ENCODE peak calls at places on chromosomes 11 and 22, in five cellular contexts. One of them, this sample, is unnamed. For H3K4me1 and H3K36me3, the result is how much of the 10 kb centered on the place peaks cover.

GRCh38 chr11:47578524-47579460 is at the start of the genes KBTBD4 and NDUFS3:
- DNase-seq in NT2/D1: peak
- DNase-seq in mesendoderm: peak
- DNase-seq in Peyer's patch: peak
- DNase-seq in HAP-1: peak
- DNase-seq in this sample: peak

GRCh38 chr22:46779651-46780050 is 17.2 kb downstream of the TBC1D22A start:
- DNase-seq in NT2/D1: no peak
- DNase-seq in mesendoderm: no peak
- DNase-seq in Peyer's patch: no peak
- DNase-seq in HAP-1: no peak
- DNase-seq in this sample: no peak

GRCh38 chr11:4643084-4643483 is 698 bp upstream of the OR51E1 start:
- DNase-seq in NT2/D1: no peak
- DNase-seq in mesendoderm: no peak
- DNase-seq in Peyer's patch: no peak
- DNase-seq in HAP-1: no peak
- DNase-seq in this sample: no peak

GRCh38 chr22:25029181-25029580 is 76.7 kb downstream of the KIAA1671 start:
- DNase-seq in NT2/D1: no peak
- DNase-seq in mesendoderm: no peak
- DNase-seq in Peyer's patch: no peak
- DNase-seq in HAP-1: no peak
- DNase-seq in this sample: no peak

GRCh38 chr11:120858740-120859139 is 165.2 kb upstream of the TBCEL start:
- DNase-seq in NT2/D1: no peak
- DNase-seq in mesendoderm: peak
- DNase-seq in Peyer's patch: no peak
- DNase-seq in HAP-1: no peak
- DNase-seq in this sample: no peak

GRCh38 chr11:90722552-90723190 is 499.8 kb upstream of the CHORDC1 start:
- DNase-seq in NT2/D1: no peak
- DNase-seq in mesendoderm: no peak
- DNase-seq in Peyer's patch: no peak
- DNase-seq in HAP-1: no peak
- DNase-seq in this sample: no peak

GRCh38 chr11:128686745-128687177 is 7.1 kb upstream of the FLI1 start:
- DNase-seq in NT2/D1: no peak
- DNase-seq in mesendoderm: peak
- DNase-seq in Peyer's patch: peak
- DNase-seq in HAP-1: no peak
- DNase-seq in this sample: peak

GRCh38 chr11:65506770-65507485 is 8.1 kb downstream of the MALAT1 start:
- DNase-seq in NT2/D1: no peak
- DNase-seq in mesendoderm: peak
- DNase-seq in Peyer's patch: peak
- DNase-seq in HAP-1: peak
- DNase-seq in this sample: no peak

GRCh38 chr22:20131856-20132685 is 467 bp downstream of the ZDHHC8 start:
- DNase-seq in NT2/D1: no peak
- DNase-seq in mesendoderm: no peak
- DNase-seq in Peyer's patch: peak
- DNase-seq in HAP-1: no peak
- DNase-seq in this sample: peak

GRCh38 chr11:36014499-36014898 is 70.6 kb downstream of the LDLRAD3 start:
- DNase-seq in NT2/D1: no peak
- DNase-seq in mesendoderm: no peak
- DNase-seq in Peyer's patch: no peak
- DNase-seq in HAP-1: no peak
- DNase-seq in this sample: no peak

GRCh38 chr11:47233989-47234668 is 14.5 kb downstream of the ACP2 start:
- DNase-seq in NT2/D1: no peak
- DNase-seq in mesendoderm: peak
- DNase-seq in Peyer's patch: no peak
- DNase-seq in HAP-1: no peak
- DNase-seq in this sample: no peak

GRCh38 chr22:46071451-46072029 is 78.8 kb upstream of the PPARA start:
- DNase-seq in NT2/D1: no peak
- DNase-seq in mesendoderm: no peak
- DNase-seq in Peyer's patch: peak
- DNase-seq in HAP-1: peak
- DNase-seq in this sample: no peak

GRCh38 chr11:47270331-47271271 is 668 bp downstream of the MADD start:
- DNase-seq in NT2/D1: no peak
- DNase-seq in mesendoderm: peak
- DNase-seq in Peyer's patch: peak
- DNase-seq in HAP-1: peak
- DNase-seq in this sample: peak

GRCh38 chr11:2571598-2572281 is 126.9 kb downstream of the KCNQ1 start:
- DNase-seq in NT2/D1: no peak
- DNase-seq in mesendoderm: no peak
- DNase-seq in Peyer's patch: no peak
- DNase-seq in HAP-1: no peak
- DNase-seq in this sample: no peak

GRCh38 chr11:29780756-29781155 is 236.1 kb downstream of the KCNA4 start:
- DNase-seq in NT2/D1: no peak
- DNase-seq in mesendoderm: no peak
- DNase-seq in Peyer's patch: no peak
- DNase-seq in HAP-1: no peak
- DNase-seq in this sample: no peak

DNA sequence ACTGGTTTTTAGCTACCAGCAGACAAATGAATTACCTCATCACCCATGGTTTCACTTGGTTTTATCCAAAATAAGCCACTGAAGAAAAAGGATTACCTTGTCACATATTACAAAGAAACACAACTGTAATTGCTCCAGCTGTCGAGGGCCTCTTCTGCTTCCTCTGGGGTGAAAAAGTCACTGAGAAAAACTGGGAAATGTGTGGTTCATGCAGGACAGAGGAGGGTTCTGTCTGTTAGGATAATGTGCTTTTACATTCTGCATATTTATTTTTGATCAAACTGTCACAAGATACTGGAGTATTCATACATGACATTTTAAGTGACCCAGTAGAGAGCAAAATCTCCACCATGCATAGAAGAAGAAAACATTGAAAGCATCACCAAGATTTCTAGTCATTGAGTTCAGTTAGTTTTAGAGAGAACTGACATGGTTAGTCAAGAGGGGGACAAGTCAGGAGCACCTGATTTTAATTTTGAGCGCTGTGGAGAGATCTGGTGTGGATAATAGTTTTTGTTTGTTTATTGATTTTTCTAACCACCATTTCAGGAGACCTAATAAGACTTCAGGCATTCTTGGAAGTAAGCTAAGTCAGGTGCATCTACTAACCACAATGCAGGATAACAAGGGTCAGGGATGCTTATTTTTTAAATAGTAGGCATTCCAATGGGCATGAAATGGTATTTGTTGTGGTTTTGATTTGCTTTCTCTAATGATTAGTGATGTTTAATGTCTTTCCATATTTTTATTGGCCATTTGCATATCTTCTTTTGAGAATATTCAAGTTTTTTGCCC is 211.9 kb downstream of the NAV2 start:
- DNase-seq in NT2/D1: no peak
- DNase-seq in mesendoderm: no peak
- DNase-seq in Peyer's patch: no peak
- DNase-seq in HAP-1: no peak
- DNase-seq in this sample: no peak
- H3K4me1 ChIP-seq in NT2/D1: under half
- H3K4me1 ChIP-seq in mesendoderm: under half
- H3K4me1 ChIP-seq in Peyer's patch: under half
- H3K4me1 ChIP-seq in HAP-1: under half
- H3K4me1 ChIP-seq in this sample: under half

GRCh38 chr11:76365038-76365679 is 15.8 kb downstream of the THAP12 start:
- DNase-seq in NT2/D1: no peak
- DNase-seq in mesendoderm: no peak
- DNase-seq in Peyer's patch: no peak
- DNase-seq in HAP-1: no peak
- DNase-seq in this sample: no peak

GRCh38 chr11:76362716-76363115 is 18.2 kb downstream of the THAP12 start:
- DNase-seq in NT2/D1: no peak
- DNase-seq in mesendoderm: no peak
- DNase-seq in Peyer's patch: no peak
- DNase-seq in HAP-1: no peak
- DNase-seq in this sample: no peak

GRCh38 chr11:76371170-76371569 is 9.8 kb downstream of the THAP12 start:
- DNase-seq in NT2/D1: no peak
- DNase-seq in mesendoderm: no peak
- DNase-seq in Peyer's patch: no peak
- DNase-seq in HAP-1: no peak
- DNase-seq in this sample: no peak

GRCh38 chr11:76369406-76369805 is 11.5 kb downstream of the THAP12 start:
- DNase-seq in NT2/D1: no peak
- DNase-seq in mesendoderm: no peak
- DNase-seq in Peyer's patch: no peak
- DNase-seq in HAP-1: no peak
- DNase-seq in this sample: no peak

DNA sequence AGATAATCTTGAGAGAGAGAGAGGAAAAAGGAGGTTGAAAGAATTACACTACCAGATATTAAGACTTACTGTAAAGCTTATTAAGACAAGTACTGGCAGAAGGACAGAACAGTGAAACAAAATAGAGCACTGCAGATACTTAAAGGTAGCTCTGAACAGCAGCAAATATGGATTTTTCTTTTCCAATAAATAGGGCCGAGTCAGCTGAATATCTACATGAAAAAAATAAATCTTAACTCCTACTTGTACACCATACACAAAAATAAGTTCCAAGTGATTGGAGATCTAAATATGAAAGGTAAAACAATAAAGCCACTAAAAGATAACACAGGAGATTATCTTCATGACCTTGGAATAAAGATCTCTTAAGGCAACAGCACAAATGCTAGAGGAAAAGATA is 12.4 kb downstream of the THAP12 start:
- DNase-seq in NT2/D1: no peak
- DNase-seq in mesendoderm: no peak
- DNase-seq in Peyer's patch: no peak
- DNase-seq in HAP-1: no peak
- DNase-seq in this sample: no peak
- H3K4me3 ChIP-seq in NT2/D1: no peak
- H3K4me3 ChIP-seq in mesendoderm: no peak
- H3K4me3 ChIP-seq in Peyer's patch: no peak
- H3K4me3 ChIP-seq in HAP-1: no peak
- H3K4me3 ChIP-seq in this sample: no peak

DNA sequence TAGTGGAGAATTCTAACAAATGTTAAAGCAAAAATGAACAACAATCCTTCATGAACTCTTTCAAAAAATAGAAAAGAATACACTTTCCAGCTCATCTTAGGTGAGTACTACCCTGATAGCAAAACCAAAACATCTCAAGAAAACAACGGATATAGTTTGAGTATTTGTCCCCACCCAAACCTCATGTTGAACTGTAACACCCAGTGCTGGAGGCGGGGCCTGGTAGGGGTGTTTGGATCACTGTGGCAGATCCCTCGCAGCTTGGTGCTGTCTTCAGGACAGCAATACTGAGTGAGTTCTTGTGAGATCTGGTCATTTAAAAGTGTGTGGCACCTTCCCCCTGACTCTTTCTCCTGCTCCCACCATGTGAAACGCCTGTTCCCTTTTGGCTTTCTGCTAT is 27.0 kb downstream of the NCAPD3 start:
- DNase-seq in NT2/D1: no peak
- DNase-seq in mesendoderm: no peak
- DNase-seq in Peyer's patch: no peak
- DNase-seq in HAP-1: no peak
- DNase-seq in this sample: no peak
- H3K36me3 ChIP-seq in NT2/D1: half or more
- H3K36me3 ChIP-seq in mesendoderm: under half
- H3K36me3 ChIP-seq in Peyer's patch: under half
- H3K36me3 ChIP-seq in HAP-1: half or more
- H3K36me3 ChIP-seq in this sample: under half

GRCh38 chr11:61076506-61077304 is 25.6 kb upstream of the CD5 start:
- DNase-seq in NT2/D1: no peak
- DNase-seq in mesendoderm: no peak
- DNase-seq in Peyer's patch: no peak
- DNase-seq in HAP-1: no peak
- DNase-seq in this sample: no peak
- H3K4me1 ChIP-seq in NT2/D1: under half
- H3K4me1 ChIP-seq in mesendoderm: under half
- H3K4me1 ChIP-seq in Peyer's patch: under half
- H3K4me1 ChIP-seq in HAP-1: under half
- H3K4me1 ChIP-seq in this sample: half or more

DNA sequence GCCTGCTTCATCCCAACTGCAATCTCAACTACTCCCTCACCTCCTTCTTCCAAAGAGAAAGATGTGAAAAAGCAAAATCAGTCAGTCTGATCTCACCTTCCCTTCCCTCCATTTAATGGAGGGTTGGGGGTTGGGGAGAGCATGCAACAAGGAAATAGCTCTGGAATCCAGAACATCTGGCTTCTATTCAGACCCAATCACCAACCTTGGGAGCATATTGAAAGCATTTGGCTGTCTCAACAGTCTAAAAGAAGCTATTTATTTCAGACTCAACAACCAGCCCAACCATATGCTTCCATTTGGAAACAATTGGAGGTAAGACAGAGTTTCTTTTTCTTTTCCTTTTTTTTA is 131.0 kb upstream of the UBASH3B start:
- DNase-seq in NT2/D1: peak
- DNase-seq in mesendoderm: peak
- DNase-seq in Peyer's patch: no peak
- DNase-seq in HAP-1: no peak
- DNase-seq in this sample: no peak
- H3K4me3 ChIP-seq in NT2/D1: no peak
- H3K4me3 ChIP-seq in mesendoderm: no peak
- H3K4me3 ChIP-seq in Peyer's patch: no peak
- H3K4me3 ChIP-seq in HAP-1: no peak
- H3K4me3 ChIP-seq in this sample: no peak

GRCh38 chr11:45961841-45962240 is 39.4 kb downstream of the LARGE2 start:
- DNase-seq in NT2/D1: no peak
- DNase-seq in mesendoderm: no peak
- DNase-seq in Peyer's patch: no peak
- DNase-seq in HAP-1: no peak
- DNase-seq in this sample: no peak
- H3K36me3 ChIP-seq in NT2/D1: under half
- H3K36me3 ChIP-seq in mesendoderm: under half
- H3K36me3 ChIP-seq in Peyer's patch: under half
- H3K36me3 ChIP-seq in HAP-1: under half
- H3K36me3 ChIP-seq in this sample: under half